ENCODE peak calls at places on chromosomes 13 and 19, in ten cellular contexts. One of them, this sample, is unnamed.

GRCh38 chr19:33399745-33400681 is 26.5 kb downstream of the CEBPG start:
- DNase-seq in thyroid gland: peak
- DNase-seq in ovary: no peak
- DNase-seq in effector memory CD4-positive, alpha-beta T cell: no peak
- DNase-seq in CD8-positive, alpha-beta memory T cell: peak
- DNase-seq in RWPE1: no peak
- DNase-seq in SK-N-MC: no peak
- DNase-seq in cardiac muscle cell: no peak
- DNase-seq in H9: no peak
- DNase-seq in mesendoderm: no peak
- DNase-seq in this sample: peak

GRCh38 chr13:113926951-113927660 is 46.8 kb downstream of the C13orf46 start:
- DNase-seq in CD8-positive, alpha-beta memory T cell: no peak
- DNase-seq in thyroid gland: no peak
- DNase-seq in mesendoderm: no peak
- DNase-seq in SK-N-MC: no peak
- DNase-seq in H9: peak
- DNase-seq in ovary: peak
- DNase-seq in effector memory CD4-positive, alpha-beta T cell: no peak
- DNase-seq in cardiac muscle cell: no peak
- DNase-seq in RWPE1: no peak
- DNase-seq in this sample: no peak

GRCh38 chr13:113022391-113023216 is 53.6 kb downstream of the MCF2L start:
- DNase-seq in mesendoderm: peak
- DNase-seq in CD8-positive, alpha-beta memory T cell: no peak
- DNase-seq in ovary: no peak
- DNase-seq in SK-N-MC: no peak
- DNase-seq in thyroid gland: no peak
- DNase-seq in RWPE1: no peak
- DNase-seq in cardiac muscle cell: peak
- DNase-seq in effector memory CD4-positive, alpha-beta T cell: no peak
- DNase-seq in H9: peak
- DNase-seq in this sample: no peak

GRCh38 chr13:93172109-93172508 is 54.5 kb upstream of the GPC6 start:
- DNase-seq in cardiac muscle cell: no peak
- DNase-seq in H9: no peak
- DNase-seq in SK-N-MC: no peak
- DNase-seq in ovary: no peak
- DNase-seq in CD8-positive, alpha-beta memory T cell: no peak
- DNase-seq in thyroid gland: no peak
- DNase-seq in effector memory CD4-positive, alpha-beta T cell: no peak
- DNase-seq in mesendoderm: peak
- DNase-seq in RWPE1: no peak
- DNase-seq in this sample: no peak

GRCh38 chr19:42469311-42470239 is 26.8 kb upstream of the CXCL17 start:
- DNase-seq in ovary: no peak
- DNase-seq in H9: no peak
- DNase-seq in CD8-positive, alpha-beta memory T cell: no peak
- DNase-seq in cardiac muscle cell: no peak
- DNase-seq in mesendoderm: no peak
- DNase-seq in effector memory CD4-positive, alpha-beta T cell: no peak
- DNase-seq in SK-N-MC: no peak
- DNase-seq in thyroid gland: no peak
- DNase-seq in RWPE1: no peak
- DNase-seq in this sample: no peak

GRCh38 chr13:43220873-43221578 is 197.6 kb downstream of the DNAJC15 start:
- DNase-seq in H9: no peak
- DNase-seq in RWPE1: no peak
- DNase-seq in thyroid gland: no peak
- DNase-seq in effector memory CD4-positive, alpha-beta T cell: no peak
- DNase-seq in CD8-positive, alpha-beta memory T cell: no peak
- DNase-seq in mesendoderm: no peak
- DNase-seq in cardiac muscle cell: no peak
- DNase-seq in ovary: no peak
- DNase-seq in SK-N-MC: no peak
- DNase-seq in this sample: no peak

GRCh38 chr13:78897200-78897599 is 238.2 kb upstream of the OBI1 start:
- DNase-seq in CD8-positive, alpha-beta memory T cell: no peak
- DNase-seq in ovary: no peak
- DNase-seq in effector memory CD4-positive, alpha-beta T cell: no peak
- DNase-seq in SK-N-MC: no peak
- DNase-seq in H9: no peak
- DNase-seq in cardiac muscle cell: no peak
- DNase-seq in RWPE1: no peak
- DNase-seq in mesendoderm: no peak
- DNase-seq in thyroid gland: no peak
- DNase-seq in this sample: no peak

GRCh38 chr19:14381689-14382474 is 638 bp downstream of the ADGRE5 start:
- DNase-seq in mesendoderm: peak
- DNase-seq in effector memory CD4-positive, alpha-beta T cell: peak
- DNase-seq in ovary: no peak
- DNase-seq in CD8-positive, alpha-beta memory T cell: peak
- DNase-seq in RWPE1: peak
- DNase-seq in thyroid gland: no peak
- DNase-seq in cardiac muscle cell: peak
- DNase-seq in H9: no peak
- DNase-seq in SK-N-MC: no peak
- DNase-seq in this sample: no peak

DNA sequence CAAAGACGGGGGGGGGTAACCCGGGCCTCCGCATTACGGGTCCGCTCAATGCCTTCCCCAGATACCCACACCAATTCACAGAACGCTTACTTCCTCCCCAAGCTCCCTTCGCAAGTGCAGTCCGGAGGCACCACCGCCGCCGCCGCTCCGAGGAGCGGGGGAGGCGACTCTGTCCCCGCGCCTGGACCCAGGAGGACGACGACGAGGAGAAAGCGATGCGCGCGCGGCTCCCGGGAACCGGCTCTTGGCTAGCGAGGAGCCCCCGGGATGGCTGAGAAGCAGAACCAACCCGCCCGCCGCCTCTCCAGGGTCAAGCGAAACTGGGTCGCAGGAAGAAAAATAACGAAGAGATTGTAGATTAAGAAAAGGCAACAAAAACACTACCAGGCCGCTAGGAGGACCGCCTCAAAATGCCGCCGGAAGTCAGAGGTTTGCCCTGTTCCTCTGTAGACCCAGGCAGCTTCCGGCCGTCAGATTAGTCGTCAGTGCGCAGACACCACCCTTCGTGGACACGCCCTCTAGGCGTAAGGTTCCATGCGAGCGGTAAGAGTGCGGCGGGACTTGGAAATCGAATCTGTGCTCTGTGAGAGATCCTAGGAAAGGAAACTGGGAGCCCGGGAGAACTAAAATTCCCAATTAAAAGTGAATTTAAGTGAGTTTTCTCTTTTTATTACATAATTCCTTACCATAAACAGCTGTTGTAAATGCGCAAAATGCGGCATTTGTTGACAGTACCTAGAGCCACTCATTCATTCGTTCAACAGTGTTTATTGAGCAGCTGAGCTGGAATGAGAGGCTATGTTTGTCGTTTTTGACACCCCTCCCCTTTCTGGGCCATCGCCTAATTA is at the start of gene ZC3H13:
- DNase-seq in CD8-positive, alpha-beta memory T cell: peak
- DNase-seq in RWPE1: peak
- DNase-seq in H9: peak
- DNase-seq in cardiac muscle cell: peak
- DNase-seq in thyroid gland: peak
- DNase-seq in ovary: peak
- DNase-seq in effector memory CD4-positive, alpha-beta T cell: peak
- DNase-seq in mesendoderm: peak
- DNase-seq in SK-N-MC: peak
- DNase-seq in this sample: peak
- H3K27ac ChIP-seq in CD8-positive, alpha-beta memory T cell: peak
- H3K27ac ChIP-seq in RWPE1: peak
- H3K27ac ChIP-seq in H9: no peak
- H3K27ac ChIP-seq in cardiac muscle cell: peak
- H3K27ac ChIP-seq in thyroid gland: peak
- H3K27ac ChIP-seq in ovary: peak
- H3K27ac ChIP-seq in effector memory CD4-positive, alpha-beta T cell: peak
- H3K27ac ChIP-seq in mesendoderm: peak
- H3K27ac ChIP-seq in SK-N-MC: peak
- H3K27ac ChIP-seq in this sample: peak

DNA sequence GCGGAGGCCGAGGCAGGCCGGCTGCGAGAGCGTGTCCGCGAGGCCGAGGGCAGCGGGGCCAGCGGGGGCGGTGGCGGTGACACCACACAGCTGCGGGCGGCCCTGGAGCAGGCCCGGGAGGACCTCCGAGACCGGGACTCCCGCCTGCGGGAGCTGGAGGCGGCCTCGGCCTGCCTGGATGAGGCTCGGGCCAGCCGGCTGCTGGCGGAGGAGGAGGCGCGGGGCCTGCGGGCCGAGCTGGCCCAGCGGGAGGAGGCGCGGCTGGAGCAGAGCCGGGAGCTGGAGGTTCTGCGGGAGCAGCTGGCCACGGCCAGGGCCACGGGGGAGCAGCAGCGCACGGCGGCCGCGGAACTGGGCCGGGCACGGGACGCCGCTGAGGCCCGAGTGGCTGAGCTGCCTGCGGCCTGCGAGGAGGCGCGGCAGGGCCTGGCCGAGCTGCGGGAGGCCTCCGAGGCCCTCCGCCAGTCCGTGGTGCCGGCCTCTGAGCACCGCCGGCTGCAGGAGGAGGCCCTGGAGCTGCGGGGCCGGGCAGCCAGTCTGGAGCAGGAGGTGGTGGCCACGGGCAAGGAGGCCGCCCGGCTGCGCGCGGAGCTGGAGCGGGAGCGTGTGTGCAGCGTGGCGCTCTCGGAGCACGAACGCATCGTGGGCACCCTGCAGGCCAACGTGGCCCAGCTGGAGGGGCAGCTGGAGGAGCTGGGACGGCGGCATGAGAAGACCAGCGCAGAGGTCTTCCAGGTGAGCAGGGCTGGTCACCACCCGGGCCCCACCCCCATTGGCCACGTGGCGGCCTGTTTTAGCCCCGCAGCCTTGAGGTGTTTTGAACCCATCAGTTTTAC is 11.7 kb upstream of the EBI3 start:
- DNase-seq in effector memory CD4-positive, alpha-beta T cell: no peak
- DNase-seq in cardiac muscle cell: no peak
- DNase-seq in H9: no peak
- DNase-seq in thyroid gland: no peak
- DNase-seq in SK-N-MC: no peak
- DNase-seq in RWPE1: no peak
- DNase-seq in CD8-positive, alpha-beta memory T cell: no peak
- DNase-seq in ovary: no peak
- DNase-seq in mesendoderm: no peak
- DNase-seq in this sample: no peak
- H3K27ac ChIP-seq in effector memory CD4-positive, alpha-beta T cell: no peak
- H3K27ac ChIP-seq in cardiac muscle cell: no peak
- H3K27ac ChIP-seq in H9: no peak
- H3K27ac ChIP-seq in thyroid gland: no peak
- H3K27ac ChIP-seq in SK-N-MC: no peak
- H3K27ac ChIP-seq in RWPE1: no peak
- H3K27ac ChIP-seq in CD8-positive, alpha-beta memory T cell: no peak
- H3K27ac ChIP-seq in ovary: no peak
- H3K27ac ChIP-seq in mesendoderm: no peak
- H3K27ac ChIP-seq in this sample: no peak

GRCh38 chr13:33092422-33092987 is 76.3 kb downstream of the KL start:
- DNase-seq in mesendoderm: no peak
- DNase-seq in effector memory CD4-positive, alpha-beta T cell: no peak
- DNase-seq in cardiac muscle cell: no peak
- DNase-seq in RWPE1: no peak
- DNase-seq in ovary: no peak
- DNase-seq in H9: no peak
- DNase-seq in SK-N-MC: no peak
- DNase-seq in thyroid gland: no peak
- DNase-seq in CD8-positive, alpha-beta memory T cell: no peak
- DNase-seq in this sample: no peak
- H3K27ac ChIP-seq in mesendoderm: no peak
- H3K27ac ChIP-seq in effector memory CD4-positive, alpha-beta T cell: no peak
- H3K27ac ChIP-seq in cardiac muscle cell: no peak
- H3K27ac ChIP-seq in RWPE1: no peak
- H3K27ac ChIP-seq in ovary: no peak
- H3K27ac ChIP-seq in H9: no peak
- H3K27ac ChIP-seq in SK-N-MC: no peak
- H3K27ac ChIP-seq in thyroid gland: no peak
- H3K27ac ChIP-seq in CD8-positive, alpha-beta memory T cell: no peak
- H3K27ac ChIP-seq in this sample: no peak

DNA sequence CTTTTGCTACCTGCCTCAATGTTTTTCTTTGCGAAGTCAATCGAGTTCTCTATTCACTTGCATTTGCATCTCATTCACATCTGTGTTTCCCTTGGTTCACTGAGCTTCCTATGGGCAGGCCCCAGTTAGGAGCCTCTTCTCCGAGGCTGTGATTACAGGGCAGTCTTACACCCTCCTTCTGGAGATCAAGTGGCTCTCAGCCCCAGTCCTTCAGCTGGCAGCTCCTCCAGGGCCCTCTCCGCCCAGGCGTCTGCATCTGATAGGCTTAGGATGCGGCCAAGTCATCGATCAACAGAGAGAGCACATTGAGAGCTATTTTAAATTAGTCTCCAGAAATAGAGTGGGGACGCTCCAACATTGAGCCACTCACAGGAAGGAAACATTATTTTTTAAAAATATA is 44.2 kb downstream of the MBNL2 start:
- DNase-seq in SK-N-MC: no peak
- DNase-seq in H9: peak
- DNase-seq in mesendoderm: peak
- DNase-seq in RWPE1: no peak
- DNase-seq in thyroid gland: peak
- DNase-seq in effector memory CD4-positive, alpha-beta T cell: no peak
- DNase-seq in cardiac muscle cell: no peak
- DNase-seq in CD8-positive, alpha-beta memory T cell: no peak
- DNase-seq in ovary: no peak
- DNase-seq in this sample: no peak
- H3K27ac ChIP-seq in SK-N-MC: no peak
- H3K27ac ChIP-seq in H9: no peak
- H3K27ac ChIP-seq in mesendoderm: peak
- H3K27ac ChIP-seq in RWPE1: no peak
- H3K27ac ChIP-seq in thyroid gland: no peak
- H3K27ac ChIP-seq in effector memory CD4-positive, alpha-beta T cell: no peak
- H3K27ac ChIP-seq in cardiac muscle cell: no peak
- H3K27ac ChIP-seq in CD8-positive, alpha-beta memory T cell: no peak
- H3K27ac ChIP-seq in ovary: no peak
- H3K27ac ChIP-seq in this sample: no peak

This sample was measured in aorta.